ENCODE peak calls at places on chromosomes 6 and 20, in nine cellular contexts. T, M, K, U, S, H, I, A and R are unnamed samples.
A peak's percentile ranks its signal among the peaks of the same experiment; 100 is the strongest.

GRCh38 chr6:159204605-159205004 is 35.4 kb downstream of the FNDC1 start:
- DNase-seq in K (no peak), I (no peak), H (no peak), U (no peak), A (no peak), T (no peak), M (no peak), S (no peak), R (no peak)

GRCh38 chr20:63086421-63087235 is 79.9 kb upstream of the BHLHE23 start:
- DNase-seq in U (no peak), H (peak; percentile 78), I (peak; percentile 12), S (no peak), T (no peak), A (no peak), M (no peak), K (no peak), R (no peak)

GRCh38 chr20:36102306-36102705 is 52.2 kb upstream of the EPB41L1 start:
- DNase-seq in K (no peak), U (no peak), M (no peak), I (no peak), S (no peak), H (no peak), T (no peak), A (no peak), R (no peak)

GRCh38 chr20:5215592-5216304 is 88.9 kb downstream of the CDS2 start:
- DNase-seq in T (no peak), A (no peak), U (no peak), S (peak; percentile 23), M (no peak), H (no peak), K (no peak), I (no peak), R (no peak)

GRCh38 chr6:9842004-9842720 is 572.7 kb downstream of the TFAP2A start:
- DNase-seq in K (peak; percentile 25), U (no peak), A (no peak), I (no peak), M (no peak), T (no peak), S (no peak), H (no peak), R (no peak)

GRCh38 chr6:44217332-44218143 is 812 bp downstream of the MYMX start:
- DNase-seq in A (no peak), S (peak; percentile 40), K (peak; percentile 71), H (no peak), M (no peak), I (no peak), T (no peak), U (no peak), R (no peak)

GRCh38 chr6:148313483-148313882 is 29.2 kb upstream of the SASH1 start:
- DNase-seq in M (no peak), A (no peak), U (no peak), S (no peak), T (no peak), I (no peak), H (no peak), K (no peak), R (no peak)

GRCh38 chr6:25660512-25660911 is 8.5 kb downstream of the SCGN start:
- DNase-seq in K (no peak), I (no peak), S (peak; percentile 76), M (peak; percentile 78), U (no peak), H (no peak), T (no peak), A (no peak), R (no peak)

GRCh38 chr20:58714923-58715708 is 22.5 kb downstream of the NPEPL1 start:
- DNase-seq in H (peak; percentile 74), A (no peak), I (peak; percentile 13), M (no peak), T (peak; percentile 52), K (no peak), U (no peak), S (no peak), R (no peak)

GRCh38 chr20:13788167-13788834 is 3.5 kb downstream of the NDUFAF5 start:
- DNase-seq in T (no peak), K (peak; percentile 64), H (no peak), A (no peak), U (peak; percentile 21), I (no peak), M (peak; percentile 62), S (peak; percentile 79), R (no peak)

GRCh38 chr6:166910601-166911000 is 45.7 kb downstream of the RNASET2 start:
- DNase-seq in U (no peak), T (peak; percentile 2), H (no peak), M (no peak), K (no peak), A (no peak), S (no peak), I (no peak), R (no peak)

GRCh38 chr6:20757761-20758160 is 223.5 kb downstream of the CDKAL1 start:
- DNase-seq in S (peak; percentile 21), I (no peak), K (no peak), M (peak; percentile 74), T (no peak), H (no peak), A (no peak), U (no peak), R (no peak)

GRCh38 chr6:33732385-33732784 is 14.3 kb downstream of the IP6K3 start:
- DNase-seq in U (no peak), T (no peak), A (no peak), I (no peak), H (no peak), S (no peak), M (no peak), K (no peak), R (no peak)

GRCh38 chr6:69022991-69023390 is 387.9 kb downstream of the ADGRB3 start:
- DNase-seq in S (peak; percentile 74), A (no peak), U (no peak), M (no peak), K (no peak), T (no peak), I (no peak), H (no peak), R (no peak)